ENCODE peak calls at places on chromosomes 5 and 9, in seven cellular contexts. One of them, this sample, is unnamed.

GRCh38 chr5:108637110-108637509 is 110.6 kb upstream of the FER start:
- DNase-seq in GM12891: no peak
- DNase-seq in ovary: no peak
- DNase-seq in Peyer's patch: no peak
- DNase-seq in transverse colon: no peak
- DNase-seq in tibial nerve: no peak
- DNase-seq in A549: no peak
- DNase-seq in this sample: no peak

GRCh38 chr9:109047259-109047658 is 34.0 kb upstream of the CTNNAL1 start:
- DNase-seq in tibial nerve: no peak
- DNase-seq in Peyer's patch: no peak
- DNase-seq in GM12891: no peak
- DNase-seq in ovary: no peak
- DNase-seq in transverse colon: no peak
- DNase-seq in A549: no peak
- DNase-seq in this sample: no peak

GRCh38 chr5:114412509-114413171 is 50.8 kb downstream of the KCNN2 start:
- DNase-seq in transverse colon: no peak
- DNase-seq in tibial nerve: no peak
- DNase-seq in ovary: no peak
- DNase-seq in GM12891: no peak
- DNase-seq in Peyer's patch: no peak
- DNase-seq in A549: no peak
- DNase-seq in this sample: no peak

GRCh38 chr9:127792417-127793031 is 6.7 kb downstream of the CDK9 start:
- DNase-seq in GM12891: no peak
- DNase-seq in tibial nerve: no peak
- DNase-seq in transverse colon: no peak
- DNase-seq in ovary: no peak
- DNase-seq in Peyer's patch: peak
- DNase-seq in A549: no peak
- DNase-seq in this sample: peak

GRCh38 chr9:101718176-101718575 is 20.3 kb downstream of the GRIN3A start:
- DNase-seq in ovary: no peak
- DNase-seq in GM12891: no peak
- DNase-seq in A549: no peak
- DNase-seq in tibial nerve: no peak
- DNase-seq in Peyer's patch: no peak
- DNase-seq in transverse colon: no peak
- DNase-seq in this sample: no peak

GRCh38 chr9:26955222-26955903 is 849 bp upstream of the IFT74 start:
- DNase-seq in A549: no peak
- DNase-seq in GM12891: no peak
- DNase-seq in tibial nerve: no peak
- DNase-seq in ovary: no peak
- DNase-seq in transverse colon: peak
- DNase-seq in Peyer's patch: no peak
- DNase-seq in this sample: peak

GRCh38 chr5:59873113-59873512 is 20.4 kb downstream of the PDE4D start:
- DNase-seq in tibial nerve: no peak
- DNase-seq in ovary: no peak
- DNase-seq in A549: peak
- DNase-seq in transverse colon: no peak
- DNase-seq in Peyer's patch: no peak
- DNase-seq in GM12891: no peak
- DNase-seq in this sample: no peak

GRCh38 chr5:71582945-71583584 is 4.1 kb upstream of the MCCC2 start:
- DNase-seq in transverse colon: no peak
- DNase-seq in tibial nerve: no peak
- DNase-seq in Peyer's patch: no peak
- DNase-seq in ovary: no peak
- DNase-seq in GM12891: no peak
- DNase-seq in A549: no peak
- DNase-seq in this sample: no peak

GRCh38 chr9:110446171-110446570 is 108.5 kb upstream of the TXNDC8 start:
- DNase-seq in GM12891: no peak
- DNase-seq in Peyer's patch: no peak
- DNase-seq in A549: no peak
- DNase-seq in ovary: no peak
- DNase-seq in tibial nerve: no peak
- DNase-seq in transverse colon: no peak
- DNase-seq in this sample: no peak

GRCh38 chr5:1171340-1171941 is 30.0 kb upstream of the SLC6A19 start:
- DNase-seq in tibial nerve: no peak
- DNase-seq in GM12891: no peak
- DNase-seq in transverse colon: no peak
- DNase-seq in A549: peak
- DNase-seq in Peyer's patch: peak
- DNase-seq in ovary: no peak
- DNase-seq in this sample: no peak

GRCh38 chr5:72477176-72477575 is 30.0 kb downstream of the ZNF366 start:
- DNase-seq in transverse colon: no peak
- DNase-seq in A549: no peak
- DNase-seq in tibial nerve: no peak
- DNase-seq in ovary: no peak
- DNase-seq in GM12891: no peak
- DNase-seq in Peyer's patch: no peak
- DNase-seq in this sample: no peak

GRCh38 chr5:73337586-73337985 is 111.0 kb downstream of the FOXD1 start:
- DNase-seq in ovary: no peak
- DNase-seq in transverse colon: no peak
- DNase-seq in GM12891: no peak
- DNase-seq in A549: no peak
- DNase-seq in tibial nerve: no peak
- DNase-seq in Peyer's patch: no peak
- DNase-seq in this sample: no peak

GRCh38 chr9:123637940-123638634 is 282.1 kb downstream of the CRB2 start:
- DNase-seq in ovary: no peak
- DNase-seq in transverse colon: peak
- DNase-seq in Peyer's patch: no peak
- DNase-seq in A549: no peak
- DNase-seq in GM12891: no peak
- DNase-seq in tibial nerve: no peak
- DNase-seq in this sample: peak

GRCh38 chr5:73957397-73958001 is 331.5 kb downstream of the ARHGEF28 start:
- DNase-seq in transverse colon: no peak
- DNase-seq in GM12891: no peak
- DNase-seq in tibial nerve: no peak
- DNase-seq in A549: no peak
- DNase-seq in ovary: no peak
- DNase-seq in Peyer's patch: no peak
- DNase-seq in this sample: no peak

GRCh38 chr5:53335115-53335514 is 145.3 kb upstream of the FST start:
- DNase-seq in transverse colon: no peak
- DNase-seq in Peyer's patch: no peak
- DNase-seq in GM12891: no peak
- DNase-seq in A549: peak
- DNase-seq in tibial nerve: no peak
- DNase-seq in ovary: no peak
- DNase-seq in this sample: peak

GRCh38 chr5:79111960-79112702 is 522 bp downstream of the BHMT start:
- DNase-seq in A549: no peak
- DNase-seq in tibial nerve: no peak
- DNase-seq in GM12891: no peak
- DNase-seq in Peyer's patch: no peak
- DNase-seq in ovary: no peak
- DNase-seq in transverse colon: no peak
- DNase-seq in this sample: no peak

GRCh38 chr5:94457788-94458187 is 160.6 kb downstream of the KIAA0825 start:
- DNase-seq in tibial nerve: no peak
- DNase-seq in transverse colon: no peak
- DNase-seq in GM12891: no peak
- DNase-seq in Peyer's patch: no peak
- DNase-seq in ovary: no peak
- DNase-seq in A549: no peak
- DNase-seq in this sample: no peak

GRCh38 chr9:14512942-14513341 is 180.3 kb downstream of the ZDHHC21 start:
- DNase-seq in tibial nerve: no peak
- DNase-seq in transverse colon: no peak
- DNase-seq in A549: no peak
- DNase-seq in Peyer's patch: no peak
- DNase-seq in ovary: no peak
- DNase-seq in GM12891: no peak
- DNase-seq in this sample: no peak

GRCh38 chr9:14515049-14515448 is 178.2 kb downstream of the ZDHHC21 start:
- DNase-seq in A549: no peak
- DNase-seq in transverse colon: no peak
- DNase-seq in ovary: no peak
- DNase-seq in tibial nerve: no peak
- DNase-seq in Peyer's patch: no peak
- DNase-seq in GM12891: no peak
- DNase-seq in this sample: no peak

GRCh38 chr9:14520341-14520740 is 172.9 kb downstream of the ZDHHC21 start:
- DNase-seq in tibial nerve: no peak
- DNase-seq in A549: no peak
- DNase-seq in Peyer's patch: no peak
- DNase-seq in transverse colon: no peak
- DNase-seq in ovary: no peak
- DNase-seq in GM12891: no peak
- DNase-seq in this sample: no peak

GRCh38 chr9:14515564-14516198 is 177.6 kb downstream of the ZDHHC21 start:
- DNase-seq in tibial nerve: no peak
- DNase-seq in ovary: no peak
- DNase-seq in A549: no peak
- DNase-seq in GM12891: no peak
- DNase-seq in transverse colon: no peak
- DNase-seq in Peyer's patch: no peak
- DNase-seq in this sample: no peak

DNA sequence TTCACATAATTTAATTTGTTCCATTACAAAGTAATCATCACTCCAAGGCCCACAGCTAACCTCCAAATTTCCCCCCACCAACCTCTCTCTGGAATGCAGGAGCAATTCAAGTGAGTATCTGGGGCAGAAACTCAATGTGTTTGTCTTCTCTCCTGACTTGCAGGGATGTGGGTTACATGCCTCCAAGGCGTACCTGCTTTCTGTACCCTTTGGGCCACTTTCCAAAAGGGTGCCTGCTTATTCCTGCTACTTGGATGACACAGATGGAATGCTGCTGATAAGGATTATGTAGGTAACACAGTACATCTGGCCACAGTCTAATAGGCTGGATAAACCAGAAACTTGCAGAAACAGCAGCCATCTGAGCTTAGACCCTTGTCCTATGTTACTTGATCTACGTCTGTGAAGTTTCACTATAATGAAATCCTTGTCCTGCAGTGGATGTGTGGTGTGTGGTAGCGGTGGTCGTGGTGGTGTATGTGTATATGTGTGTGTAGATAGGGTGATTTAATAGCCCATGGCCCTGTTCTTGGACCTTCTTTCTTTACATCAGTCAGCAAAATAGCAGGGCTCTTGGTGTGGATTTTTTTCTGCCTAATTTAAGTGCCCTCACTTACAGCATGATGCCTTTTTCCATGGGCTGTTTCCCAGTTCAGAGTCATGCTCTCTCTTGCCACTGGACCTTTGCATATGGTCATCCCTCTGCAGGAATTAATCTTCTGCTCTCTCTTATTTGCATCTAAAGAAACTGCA is 175.9 kb downstream of the ZDHHC21 start:
- DNase-seq in GM12891: no peak
- DNase-seq in ovary: no peak
- DNase-seq in transverse colon: no peak
- DNase-seq in tibial nerve: no peak
- DNase-seq in A549: no peak
- DNase-seq in Peyer's patch: no peak
- DNase-seq in this sample: no peak
- TF ChIP-seq POLR2A in GM12891: no peak
- TF ChIP-seq POLR2A in ovary: no peak
- TF ChIP-seq POLR2A in transverse colon: no peak
- TF ChIP-seq POLR2A in tibial nerve: no peak
- TF ChIP-seq POLR2A in A549: no peak
- TF ChIP-seq POLR2A in Peyer's patch: no peak
- TF ChIP-seq POLR2A in this sample: no peak

DNA sequence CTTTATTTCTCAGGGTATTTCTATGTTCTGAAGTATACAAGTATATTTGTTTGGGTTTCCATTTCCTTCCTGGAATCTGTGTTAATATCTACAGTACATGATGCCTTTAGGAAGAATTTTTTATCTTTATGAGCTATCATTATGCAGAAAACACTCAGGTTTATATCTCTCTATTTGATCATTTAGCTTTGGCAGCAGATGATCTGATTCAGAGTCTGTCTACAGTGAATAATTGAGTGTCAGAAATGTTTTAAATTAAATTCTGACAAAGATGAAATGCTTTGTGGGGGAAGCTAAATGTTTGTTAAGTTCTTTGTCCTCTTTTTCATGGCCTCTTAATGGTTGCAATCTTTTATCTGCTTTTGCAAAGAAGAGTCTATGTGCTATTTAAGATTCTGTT is 2141.0 kb upstream of the ACO1 start:
- DNase-seq in transverse colon: no peak
- DNase-seq in GM12891: no peak
- DNase-seq in ovary: no peak
- DNase-seq in tibial nerve: no peak
- DNase-seq in Peyer's patch: no peak
- DNase-seq in A549: no peak
- DNase-seq in this sample: no peak
- TF ChIP-seq POLR2A in transverse colon: no peak
- TF ChIP-seq POLR2A in GM12891: no peak
- TF ChIP-seq POLR2A in ovary: no peak
- TF ChIP-seq POLR2A in tibial nerve: no peak
- TF ChIP-seq POLR2A in Peyer's patch: no peak
- TF ChIP-seq POLR2A in A549: no peak
- TF ChIP-seq POLR2A in this sample: no peak

GRCh38 chr5:174563899-174564298 is 160.5 kb upstream of the MSX2 start:
- DNase-seq in A549: no peak
- DNase-seq in Peyer's patch: no peak
- DNase-seq in ovary: no peak
- DNase-seq in GM12891: no peak
- DNase-seq in tibial nerve: no peak
- DNase-seq in transverse colon: no peak
- DNase-seq in this sample: no peak
- TF ChIP-seq POLR2A in A549: no peak
- TF ChIP-seq POLR2A in Peyer's patch: no peak
- TF ChIP-seq POLR2A in ovary: no peak
- TF ChIP-seq POLR2A in GM12891: no peak
- TF ChIP-seq POLR2A in tibial nerve: no peak
- TF ChIP-seq POLR2A in transverse colon: no peak
- TF ChIP-seq POLR2A in this sample: no peak

DNA sequence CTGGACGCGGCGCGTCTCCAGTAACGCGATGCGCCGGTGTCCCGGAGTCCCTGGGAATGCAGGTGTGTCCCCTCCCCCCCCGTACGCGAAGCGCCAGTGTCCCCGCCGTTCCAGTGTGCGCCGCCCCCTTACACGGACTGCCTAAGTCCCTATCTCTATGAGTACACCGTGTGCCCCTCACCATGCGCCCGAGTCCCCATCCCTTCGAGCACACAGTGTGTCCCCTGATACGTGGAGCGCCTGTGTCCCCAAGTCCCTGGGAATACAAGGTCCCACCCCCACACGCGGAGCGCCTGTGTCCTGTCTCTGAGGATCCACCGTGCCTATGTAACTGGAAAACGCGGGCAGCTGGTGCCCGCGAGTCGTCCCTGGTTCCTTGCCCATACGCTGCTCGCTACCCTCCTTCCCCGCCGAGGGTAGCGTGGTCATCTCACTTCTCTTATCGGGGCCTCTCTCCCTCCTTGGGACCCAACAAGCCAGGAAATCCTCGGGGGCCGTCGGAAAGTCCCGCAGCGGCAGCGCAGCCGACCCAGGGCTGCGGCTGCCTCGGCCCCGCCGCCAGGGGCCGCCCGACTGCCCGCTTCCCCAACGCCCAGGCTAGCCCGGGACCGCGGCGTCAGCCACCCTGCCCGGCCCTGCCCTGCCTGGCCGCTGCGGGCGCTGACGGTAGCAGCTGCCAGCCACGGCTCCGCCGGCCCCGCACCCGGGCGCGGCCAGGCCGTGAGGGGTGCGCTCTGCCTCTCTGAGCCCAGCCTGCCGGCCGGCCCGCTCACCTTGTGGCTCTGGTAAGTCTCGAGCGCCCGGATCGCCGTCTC is 642 bp downstream of the ELL2 start:
- DNase-seq in transverse colon: peak
- DNase-seq in A549: peak
- DNase-seq in GM12891: peak
- DNase-seq in Peyer's patch: peak
- DNase-seq in tibial nerve: peak
- DNase-seq in ovary: peak
- DNase-seq in this sample: peak
- TF ChIP-seq POLR2A in transverse colon: no peak
- TF ChIP-seq POLR2A in A549: no peak
- TF ChIP-seq POLR2A in GM12891: no peak
- TF ChIP-seq POLR2A in Peyer's patch: no peak
- TF ChIP-seq POLR2A in tibial nerve: no peak
- TF ChIP-seq POLR2A in ovary: no peak
- TF ChIP-seq POLR2A in this sample: no peak

This sample was measured in erythroblast.